ENCODE peak calls at places on chromosomes 5 and 9, in six cellular contexts. O, J, Z, R, N and S are unnamed samples.

GRCh38 chr5:38845555-38846378 is at the start of gene OSMR:
- DNase-seq in R (peak), J (peak), N (peak), Z (no peak), O (peak), S (peak)

GRCh38 chr5:149800563-149801103 is 70.5 kb downstream of the PPARGC1B start:
- DNase-seq in J (no peak), N (no peak), Z (no peak), R (no peak), O (no peak), S (no peak)

GRCh38 chr9:112860466-112860865 is 30.2 kb downstream of the SLC46A2 start:
- DNase-seq in R (no peak), N (no peak), Z (no peak), O (no peak), J (no peak), S (no peak)

GRCh38 chr9:92727716-92728700 is 36.6 kb downstream of the BICD2 start:
- DNase-seq in J (no peak), Z (no peak), R (no peak), O (no peak), N (no peak), S (no peak)

GRCh38 chr5:17354265-17354664 is 136.8 kb downstream of the BASP1 start:
- DNase-seq in J (no peak), R (no peak), Z (no peak), O (no peak), N (no peak), S (no peak)

GRCh38 chr5:102886586-102886985 is 131.5 kb downstream of the PAM start:
- DNase-seq in Z (no peak), J (peak), O (no peak), R (no peak), N (no peak), S (no peak)

GRCh38 chr9:91935805-91936204 is 14.2 kb downstream of the ROR2 start:
- DNase-seq in O (no peak), Z (no peak), N (no peak), J (no peak), R (no peak), S (no peak)

GRCh38 chr5:157481255-157481654 is 21.2 kb downstream of the NIPAL4 start:
- DNase-seq in J (no peak), Z (no peak), O (no peak), R (no peak), N (no peak), S (no peak)

GRCh38 chr9:3205421-3206095 is 320.2 kb downstream of the RFX3 start:
- DNase-seq in N (no peak), O (no peak), Z (no peak), J (no peak), R (peak), S (no peak)

GRCh38 chr5:139808481-139809330 is 13.1 kb downstream of the PSD2 start:
- DNase-seq in Z (no peak), N (peak), J (peak), O (peak), R (peak), S (peak)

GRCh38 chr9:111945216-111945615 is 48.6 kb downstream of the UGCG start:
- DNase-seq in J (peak), R (peak), O (no peak), Z (no peak), N (no peak), S (no peak)

GRCh38 chr5:156513123-156513814 is 186.3 kb downstream of the SGCD start:
- DNase-seq in R (peak), O (no peak), J (no peak), Z (no peak), N (no peak), S (no peak)

GRCh38 chr5:36722913-36723312 is 116.5 kb downstream of the SLC1A3 start:
- DNase-seq in R (no peak), J (peak), N (no peak), Z (no peak), O (no peak), S (no peak)

GRCh38 chr5:36726317-36726716 is 119.9 kb downstream of the SLC1A3 start:
- DNase-seq in R (no peak), J (no peak), N (no peak), O (no peak), Z (no peak), S (no peak)

GRCh38 chr5:36724429-36725332 is 118.3 kb downstream of the SLC1A3 start:
- DNase-seq in R (no peak), N (peak), O (no peak), Z (no peak), J (no peak), S (peak)

GRCh38 chr5:36721664-36722063 is 115.3 kb downstream of the SLC1A3 start:
- DNase-seq in O (no peak), N (no peak), Z (no peak), J (no peak), R (no peak), S (no peak)

GRCh38 chr5:36723921-36724320 is 117.5 kb downstream of the SLC1A3 start:
- DNase-seq in Z (no peak), N (no peak), J (no peak), R (no peak), O (no peak), S (no peak)
- H3K27ac ChIP-seq in Z (no peak), N (no peak), J (no peak), R (no peak), O (no peak), S (no peak)

DNA sequence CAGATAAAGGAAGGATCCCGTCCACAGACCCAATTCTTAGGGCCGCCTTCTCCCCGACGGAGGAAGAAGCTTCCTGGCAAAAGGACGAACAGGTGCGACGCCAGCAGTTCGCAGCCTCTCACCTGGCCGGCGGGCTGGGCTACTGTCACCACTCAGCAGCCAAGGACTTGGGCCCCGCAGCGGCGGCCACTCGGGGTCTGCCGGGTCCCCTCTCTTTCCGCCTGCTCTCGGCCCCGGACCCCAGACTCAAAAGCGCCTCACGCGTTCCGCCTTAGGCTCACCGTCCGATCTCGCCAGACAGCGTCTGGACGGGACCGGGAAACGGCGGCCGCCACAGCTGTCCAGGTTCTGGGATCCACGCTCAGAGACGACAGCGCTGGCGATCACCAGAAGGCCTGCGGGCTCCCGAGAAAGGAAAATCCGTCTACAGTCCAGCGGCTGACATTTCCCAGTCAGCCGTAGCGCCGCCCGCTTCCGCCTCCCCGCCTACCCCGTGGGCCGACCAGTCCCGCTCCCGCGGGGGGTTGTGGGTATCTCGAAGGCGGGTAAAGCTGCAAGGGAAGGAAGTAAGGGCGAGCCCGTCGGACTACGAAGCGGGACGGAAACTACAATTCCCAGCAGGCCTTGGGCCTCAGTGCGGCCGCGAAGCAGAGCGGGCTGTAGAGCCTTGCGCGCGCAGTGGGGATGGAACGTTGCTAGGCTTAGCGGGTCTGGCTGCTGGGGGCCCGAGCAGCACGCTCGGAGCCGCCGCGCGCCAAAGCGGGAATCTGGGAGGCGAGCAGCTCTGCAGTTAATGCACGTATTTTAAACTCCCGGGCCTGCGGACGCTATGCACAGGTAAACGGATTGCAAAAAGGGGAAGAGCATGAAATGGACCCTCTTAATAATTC is at the start of the genes LMBRD2 and SKP2:
- DNase-seq in Z (peak), J (peak), O (peak), R (peak), N (peak), S (peak)
- H3K4ac ChIP-seq in Z (no peak), J (peak), O (no peak), R (peak), N (peak), S (no peak)

GRCh38 chr9:125822902-125823301 is 75.7 kb downstream of the PBX3 start:
- DNase-seq in O (no peak), R (no peak), N (no peak), J (no peak), Z (no peak), S (no peak)

GRCh38 chr9:125822160-125822559 is 75.0 kb downstream of the PBX3 start:
- DNase-seq in R (no peak), Z (no peak), O (no peak), J (no peak), N (no peak), S (no peak)

GRCh38 chr9:125821078-125821477 is 73.9 kb downstream of the PBX3 start:
- DNase-seq in O (no peak), R (no peak), Z (no peak), N (no peak), J (no peak), S (no peak)

GRCh38 chr9:125816321-125816720 is 69.1 kb downstream of the PBX3 start:
- DNase-seq in O (no peak), Z (no peak), N (no peak), R (no peak), J (no peak), S (no peak)

GRCh38 chr9:125820100-125820804 is 73.1 kb downstream of the PBX3 start:
- DNase-seq in R (no peak), N (peak), O (no peak), Z (no peak), J (no peak), S (no peak)
- H3K27ac ChIP-seq in R (no peak), N (no peak), O (no peak), Z (no peak), J (no peak), S (no peak)

GRCh38 chr9:121267689-121268597 is at the start of gene GSN:
- DNase-seq in N (peak), Z (no peak), R (peak), O (no peak), J (peak), S (peak)
- H3K4ac ChIP-seq in N (no peak), Z (no peak), R (peak), O (no peak), J (peak), S (no peak)

GRCh38 chr5:68225188-68225910 is 9.8 kb downstream of the PIK3R1 start:
- DNase-seq in J (peak), O (no peak), R (peak), N (no peak), Z (no peak), S (no peak)
- H3K27ac ChIP-seq in J (peak), O (no peak), R (no peak), N (no peak), Z (no peak), S (no peak)

GRCh38 chr9:69036799-69037198 is 1.2 kb downstream of the FXN start:
- DNase-seq in O (no peak), N (no peak), R (no peak), J (no peak), Z (no peak), S (no peak)
- H3K4ac ChIP-seq in O (no peak), N (no peak), R (no peak), J (peak), Z (peak), S (no peak)

DNA sequence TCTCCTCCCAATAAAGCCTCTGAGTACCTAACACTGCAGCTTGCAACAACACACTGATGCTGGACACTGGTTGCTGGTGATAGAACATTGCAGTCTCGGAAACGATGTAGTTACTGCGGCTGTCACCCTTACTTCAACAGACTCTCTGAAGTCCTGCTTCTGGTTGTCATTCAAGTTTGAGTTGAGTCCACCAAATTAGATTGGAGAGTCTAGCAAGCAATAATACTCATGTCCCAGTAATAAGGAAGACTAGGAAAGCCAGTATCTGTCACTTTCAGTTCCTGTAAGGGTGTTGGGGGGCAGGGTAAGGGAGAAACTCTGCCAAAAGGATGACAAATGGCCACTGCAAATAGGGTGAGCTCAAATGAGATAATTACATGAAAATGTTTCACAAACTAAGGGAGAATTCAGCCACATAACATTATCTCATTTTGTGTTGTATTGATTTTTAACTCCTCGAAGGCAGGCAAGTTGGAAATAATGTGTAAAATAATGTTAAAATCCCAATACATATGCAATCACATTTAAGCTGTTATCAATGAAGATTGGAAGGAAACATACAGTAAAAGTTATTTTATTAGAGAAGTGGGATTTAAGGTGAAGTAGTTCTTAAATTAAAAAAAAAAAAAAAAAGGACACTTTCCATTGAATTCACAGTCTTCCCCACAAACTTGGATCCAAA is 849 bp upstream of the IFT74 start:
- DNase-seq in J (no peak), R (peak), O (no peak), Z (no peak), N (peak), S (no peak)
- H3K27ac ChIP-seq in J (peak), R (no peak), O (no peak), Z (peak), N (no peak), S (no peak)

GRCh38 chr5:80189701-80190100 is 66.1 kb downstream of the SERINC5 start:
- DNase-seq in O (no peak), N (no peak), J (no peak), R (no peak), Z (no peak), S (no peak)

GRCh38 chr5:80191397-80191796 is 64.5 kb downstream of the SERINC5 start:
- DNase-seq in O (no peak), J (no peak), N (no peak), R (no peak), Z (no peak), S (no peak)

GRCh38 chr5:80191991-80192398 is 63.9 kb downstream of the SERINC5 start:
- DNase-seq in Z (peak), R (no peak), N (peak), J (no peak), O (no peak), S (peak)

GRCh38 chr5:80192507-80193241 is 63.2 kb downstream of the SERINC5 start:
- DNase-seq in R (peak), O (no peak), J (peak), Z (no peak), N (no peak), S (no peak)

GRCh38 chr5:80190960-80191359 is 64.9 kb downstream of the SERINC5 start:
- DNase-seq in Z (no peak), R (no peak), N (no peak), J (no peak), O (no peak), S (no peak)
- H3K4ac ChIP-seq in Z (no peak), R (no peak), N (peak), J (no peak), O (no peak), S (no peak)

GRCh38 chr5:132354381-132354780 is 15.1 kb upstream of the SLC22A5 start:
- DNase-seq in R (no peak), Z (no peak), O (no peak), J (no peak), N (no peak), S (no peak)

GRCh38 chr5:132353593-132353992 is 15.9 kb upstream of the SLC22A5 start:
- DNase-seq in Z (no peak), O (no peak), J (no peak), R (no peak), N (no peak), S (no peak)

GRCh38 chr5:132358760-132359159 is 10.8 kb upstream of the SLC22A5 start:
- DNase-seq in Z (no peak), O (no peak), R (no peak), J (no peak), N (no peak), S (no peak)

DNA sequence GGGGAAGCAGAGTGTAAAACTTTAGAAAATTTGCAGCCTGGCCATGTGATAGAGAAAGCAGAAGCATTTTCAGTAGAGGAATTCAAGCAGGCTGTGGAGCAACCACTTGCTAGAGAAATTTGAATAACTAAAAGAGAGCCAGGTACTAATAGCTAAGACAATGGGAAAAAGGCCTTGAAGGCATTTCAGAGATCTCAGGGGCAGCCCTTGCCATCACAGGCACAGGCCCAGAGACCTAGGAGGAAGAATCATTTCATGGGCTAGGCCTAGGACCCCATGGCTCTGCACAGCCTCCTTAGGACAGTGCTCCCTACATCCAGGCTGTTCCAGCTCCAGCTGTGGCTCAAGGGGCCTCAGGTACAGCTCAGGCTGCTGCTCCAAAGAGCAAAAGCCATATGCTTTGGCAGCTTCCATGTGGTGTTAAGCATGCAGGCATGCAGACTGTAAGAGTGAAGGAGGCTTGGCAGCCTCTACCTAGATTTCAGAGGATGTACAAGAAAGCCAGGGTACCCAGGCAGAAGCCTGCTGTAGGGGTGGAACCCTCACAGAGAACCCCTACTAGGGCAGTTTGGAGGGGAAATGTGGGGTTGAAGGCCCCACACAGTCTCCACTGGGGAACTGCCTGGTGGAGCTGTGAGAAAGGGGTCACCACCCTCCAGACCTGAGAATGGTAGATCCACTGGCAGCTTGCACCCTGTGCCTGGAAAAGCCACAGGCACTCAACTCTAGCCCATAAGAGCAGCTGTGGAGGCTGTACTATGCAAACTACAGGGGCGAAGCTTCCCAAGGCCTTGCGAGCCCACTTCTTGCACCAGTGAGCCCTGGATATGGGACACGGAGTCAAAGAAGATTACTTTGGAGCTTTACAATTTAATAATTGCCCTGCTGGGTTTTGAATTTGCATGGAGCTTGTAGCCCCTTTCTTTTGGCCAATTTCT is 14.4 kb upstream of the SLC22A5 start:
- DNase-seq in Z (no peak), O (no peak), J (no peak), R (no peak), N (no peak), S (peak)
- H3K27ac ChIP-seq in Z (no peak), O (no peak), J (no peak), R (no peak), N (no peak), S (no peak)

DNA sequence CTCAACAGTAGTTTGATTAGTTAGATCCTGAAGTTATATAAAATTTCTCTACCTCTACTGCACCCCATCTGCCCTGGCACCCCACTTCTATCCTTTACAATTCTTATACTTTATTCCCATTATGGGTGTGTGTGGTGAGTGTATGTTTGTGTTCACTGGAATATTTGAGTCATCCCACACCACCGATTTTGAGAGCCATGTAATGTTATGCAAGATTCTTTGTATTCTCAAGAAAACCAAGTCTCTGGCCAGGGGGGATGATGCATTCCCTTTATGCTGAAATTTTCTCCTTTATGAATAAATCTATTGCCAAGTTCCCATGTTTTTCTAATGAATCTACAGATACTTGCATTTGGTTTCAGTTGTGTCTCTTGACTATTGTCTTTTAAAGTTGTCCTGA is 266.8 kb downstream of the ARHGEF28 start:
- DNase-seq in J (peak), Z (no peak), N (no peak), O (no peak), R (peak), S (no peak)
- H3K4ac ChIP-seq in J (peak), Z (no peak), N (no peak), O (no peak), R (no peak), S (no peak)